ENCODE peak calls at places on chromosomes 3 and 15, in six cellular contexts. One of them, this sample, is unnamed.

GRCh38 chr3:39541917-39542329 is 74.4 kb downstream of the MOBP start:
- DNase-seq in AG09319: no peak
- DNase-seq in hepatocyte: peak
- DNase-seq in astrocyte of the cerebellum: no peak
- DNase-seq in SK-N-SH: peak
- DNase-seq in K562: peak
- DNase-seq in this sample: peak

GRCh38 chr15:39022532-39023305 is 458.1 kb upstream of the RASGRP1 start:
- DNase-seq in AG09319: no peak
- DNase-seq in hepatocyte: no peak
- DNase-seq in astrocyte of the cerebellum: no peak
- DNase-seq in SK-N-SH: no peak
- DNase-seq in K562: no peak
- DNase-seq in this sample: no peak

GRCh38 chr3:191296041-191296541 is 33.1 kb upstream of the CCDC50 start:
- DNase-seq in AG09319: no peak
- DNase-seq in hepatocyte: no peak
- DNase-seq in astrocyte of the cerebellum: no peak
- DNase-seq in SK-N-SH: no peak
- DNase-seq in K562: no peak
- DNase-seq in this sample: no peak

GRCh38 chr15:65632780-65633384 is 11.1 kb downstream of the SLC24A1 start:
- DNase-seq in AG09319: no peak
- DNase-seq in hepatocyte: no peak
- DNase-seq in astrocyte of the cerebellum: no peak
- DNase-seq in SK-N-SH: no peak
- DNase-seq in K562: no peak
- DNase-seq in this sample: no peak

GRCh38 chr3:135161425-135161824 is 366.4 kb downstream of the EPHB1 start:
- DNase-seq in AG09319: no peak
- DNase-seq in hepatocyte: no peak
- DNase-seq in astrocyte of the cerebellum: no peak
- DNase-seq in SK-N-SH: no peak
- DNase-seq in K562: no peak
- DNase-seq in this sample: no peak

GRCh38 chr3:15345051-15345607 is 12.7 kb upstream of the SH3BP5 start:
- DNase-seq in AG09319: no peak
- DNase-seq in hepatocyte: no peak
- DNase-seq in astrocyte of the cerebellum: no peak
- DNase-seq in SK-N-SH: no peak
- DNase-seq in K562: no peak
- DNase-seq in this sample: no peak

GRCh38 chr3:122635789-122636188 is 44.9 kb upstream of the PARP14 start:
- DNase-seq in AG09319: no peak
- DNase-seq in hepatocyte: no peak
- DNase-seq in astrocyte of the cerebellum: peak
- DNase-seq in SK-N-SH: no peak
- DNase-seq in K562: no peak
- DNase-seq in this sample: no peak

GRCh38 chr3:128854382-128854939 is 25.0 kb upstream of the ACAD9 start:
- DNase-seq in AG09319: no peak
- DNase-seq in hepatocyte: no peak
- DNase-seq in astrocyte of the cerebellum: no peak
- DNase-seq in SK-N-SH: no peak
- DNase-seq in K562: no peak
- DNase-seq in this sample: no peak

GRCh38 chr15:48962662-48963523 is 826 bp downstream of the SHC4 start:
- DNase-seq in AG09319: no peak
- DNase-seq in hepatocyte: peak
- DNase-seq in astrocyte of the cerebellum: no peak
- DNase-seq in SK-N-SH: peak
- DNase-seq in K562: no peak
- DNase-seq in this sample: peak

GRCh38 chr3:16338999-16339398 is 74.0 kb downstream of the OXNAD1 start:
- DNase-seq in AG09319: peak
- DNase-seq in hepatocyte: peak
- DNase-seq in astrocyte of the cerebellum: peak
- DNase-seq in SK-N-SH: no peak
- DNase-seq in K562: no peak
- DNase-seq in this sample: peak

GRCh38 chr15:74620636-74621545 is 5.3 kb downstream of the CLK3 start:
- DNase-seq in AG09319: no peak
- DNase-seq in hepatocyte: peak
- DNase-seq in astrocyte of the cerebellum: no peak
- DNase-seq in SK-N-SH: peak
- DNase-seq in K562: peak
- DNase-seq in this sample: peak

GRCh38 chr3:13583251-13584180 is 34.6 kb downstream of the FBLN2 start:
- DNase-seq in AG09319: no peak
- DNase-seq in hepatocyte: no peak
- DNase-seq in astrocyte of the cerebellum: no peak
- DNase-seq in SK-N-SH: no peak
- DNase-seq in K562: no peak
- DNase-seq in this sample: no peak

DNA sequence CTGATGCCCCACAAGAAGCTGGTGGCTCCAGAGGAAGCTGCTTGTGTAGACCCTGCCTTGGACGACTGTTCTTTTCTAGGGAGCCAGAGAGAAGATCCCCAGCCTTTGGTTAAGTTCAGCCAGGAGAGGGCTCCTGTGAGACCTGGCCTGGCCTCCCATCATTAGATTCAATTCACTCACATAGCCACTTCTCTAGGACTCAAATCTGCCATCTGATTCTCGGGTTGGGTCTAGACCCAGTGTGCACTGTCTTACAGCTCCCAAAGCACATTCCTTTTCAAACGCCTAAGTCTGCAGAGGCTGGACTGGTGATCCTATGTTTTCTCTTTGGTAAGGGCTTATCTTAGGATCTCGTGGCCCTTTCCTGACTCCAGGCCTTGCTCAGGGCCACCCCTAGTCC is 81.7 kb upstream of the NPHP3 start:
- DNase-seq in AG09319: no peak
- DNase-seq in hepatocyte: peak
- DNase-seq in astrocyte of the cerebellum: no peak
- DNase-seq in SK-N-SH: peak
- DNase-seq in K562: peak
- DNase-seq in this sample: no peak
- TF ChIP-seq CTCF in AG09319: no peak
- TF ChIP-seq CTCF in hepatocyte: peak
- TF ChIP-seq CTCF in astrocyte of the cerebellum: peak
- TF ChIP-seq CTCF in SK-N-SH: no peak
- TF ChIP-seq CTCF in K562: peak
- TF ChIP-seq CTCF in this sample: peak

GRCh38 chr3:117355566-117355965 is 646.0 kb downstream of the TUSC7 start:
- DNase-seq in AG09319: no peak
- DNase-seq in hepatocyte: peak
- DNase-seq in astrocyte of the cerebellum: no peak
- DNase-seq in SK-N-SH: peak
- DNase-seq in K562: no peak
- DNase-seq in this sample: peak
- TF ChIP-seq CTCF in AG09319: peak
- TF ChIP-seq CTCF in hepatocyte: peak
- TF ChIP-seq CTCF in astrocyte of the cerebellum: peak
- TF ChIP-seq CTCF in SK-N-SH: peak
- TF ChIP-seq CTCF in K562: no peak
- TF ChIP-seq CTCF in this sample: peak

DNA sequence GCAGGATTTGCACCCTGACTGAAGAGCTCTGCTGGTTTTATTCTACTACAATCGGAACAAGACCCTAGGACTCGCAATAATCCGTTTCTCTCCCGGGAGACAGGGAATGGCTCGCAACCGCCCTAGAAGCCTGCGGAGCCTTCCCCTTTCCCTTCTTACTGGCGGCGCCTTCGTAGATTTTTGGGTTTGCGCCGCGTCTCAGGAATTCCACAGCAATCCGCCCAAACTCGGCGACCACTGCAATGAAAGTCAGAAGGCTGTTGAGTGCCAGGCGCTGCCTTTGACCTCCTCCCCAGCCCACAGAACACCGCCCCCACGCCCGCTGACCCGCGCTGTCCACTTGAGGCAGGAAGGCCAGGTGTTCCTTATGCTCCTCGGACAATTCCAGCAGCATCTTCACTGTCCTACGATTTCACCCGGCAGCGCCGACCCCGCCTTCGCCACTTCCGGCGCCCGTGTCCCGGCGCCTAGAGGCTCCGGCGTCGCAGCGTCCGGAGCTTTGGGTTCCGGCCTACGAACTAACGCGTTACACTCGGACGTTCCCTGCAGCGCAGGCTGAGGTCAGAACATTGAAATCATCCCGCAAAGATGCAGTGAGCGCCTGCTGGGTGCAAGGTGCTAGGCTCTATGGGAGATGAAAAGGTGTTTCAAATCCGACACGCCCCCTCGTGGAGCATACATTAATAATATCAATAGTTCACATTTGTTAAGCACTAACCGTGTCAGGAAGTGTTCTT is at the start of gene COMMD2:
- DNase-seq in AG09319: peak
- DNase-seq in hepatocyte: peak
- DNase-seq in astrocyte of the cerebellum: peak
- DNase-seq in SK-N-SH: peak
- DNase-seq in K562: peak
- DNase-seq in this sample: peak
- TF ChIP-seq CTCF in AG09319: peak
- TF ChIP-seq CTCF in hepatocyte: peak
- TF ChIP-seq CTCF in astrocyte of the cerebellum: peak
- TF ChIP-seq CTCF in SK-N-SH: peak
- TF ChIP-seq CTCF in K562: peak
- TF ChIP-seq CTCF in this sample: peak

GRCh38 chr3:188205992-188206416 is 52.0 kb downstream of the LPP start:
- DNase-seq in AG09319: no peak
- DNase-seq in hepatocyte: peak
- DNase-seq in astrocyte of the cerebellum: no peak
- DNase-seq in SK-N-SH: no peak
- DNase-seq in K562: peak
- DNase-seq in this sample: no peak
- TF ChIP-seq CTCF in AG09319: no peak
- TF ChIP-seq CTCF in hepatocyte: peak
- TF ChIP-seq CTCF in astrocyte of the cerebellum: peak
- TF ChIP-seq CTCF in SK-N-SH: peak
- TF ChIP-seq CTCF in K562: peak
- TF ChIP-seq CTCF in this sample: peak

DNA sequence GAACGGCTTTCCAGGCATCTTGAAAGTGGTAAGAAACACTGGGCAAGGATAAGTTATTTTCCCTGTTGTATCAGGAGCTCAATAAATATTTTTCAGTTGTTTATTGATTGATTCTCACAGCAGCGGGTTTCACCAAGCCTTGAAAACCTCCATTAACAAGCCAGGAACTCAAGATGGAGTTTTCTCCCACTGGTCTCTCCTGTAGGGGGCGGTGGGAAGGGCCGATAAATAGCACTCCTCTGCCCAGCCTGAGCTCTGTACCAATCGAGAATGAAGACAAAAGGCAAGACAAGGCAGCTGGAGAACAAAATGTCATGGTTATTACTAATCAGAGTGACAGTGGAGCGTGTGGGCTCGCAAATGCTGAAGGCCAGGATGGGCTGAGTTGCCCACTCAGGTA is 7.4 kb downstream of the HRH1 start:
- DNase-seq in AG09319: no peak
- DNase-seq in hepatocyte: no peak
- DNase-seq in astrocyte of the cerebellum: no peak
- DNase-seq in SK-N-SH: no peak
- DNase-seq in K562: no peak
- DNase-seq in this sample: no peak
- TF ChIP-seq CTCF in AG09319: no peak
- TF ChIP-seq CTCF in hepatocyte: no peak
- TF ChIP-seq CTCF in astrocyte of the cerebellum: peak
- TF ChIP-seq CTCF in SK-N-SH: peak
- TF ChIP-seq CTCF in K562: peak
- TF ChIP-seq CTCF in this sample: no peak

DNA sequence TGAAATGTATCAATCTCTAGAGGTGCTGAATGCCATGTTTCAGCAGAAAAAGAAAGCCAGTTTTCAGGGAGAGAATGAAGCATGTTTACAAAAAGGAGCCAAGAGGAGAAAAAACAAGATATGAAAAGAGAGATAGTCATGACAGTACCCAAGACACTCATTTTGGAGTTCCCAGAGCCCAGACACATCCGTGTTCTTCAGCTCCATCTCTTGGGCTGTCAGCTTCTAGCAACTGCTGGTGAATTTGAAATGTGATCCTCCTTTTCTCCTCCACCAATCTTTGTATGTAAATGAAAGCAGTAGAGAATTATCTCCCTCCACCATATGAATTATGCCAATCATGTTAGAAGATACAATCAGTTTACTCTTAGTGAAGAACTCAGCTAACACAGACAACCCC is 93.0 kb upstream of the SLC25A36 start:
- DNase-seq in AG09319: no peak
- DNase-seq in hepatocyte: no peak
- DNase-seq in astrocyte of the cerebellum: no peak
- DNase-seq in SK-N-SH: no peak
- DNase-seq in K562: no peak
- DNase-seq in this sample: peak
- TF ChIP-seq CTCF in AG09319: no peak
- TF ChIP-seq CTCF in hepatocyte: no peak
- TF ChIP-seq CTCF in astrocyte of the cerebellum: no peak
- TF ChIP-seq CTCF in SK-N-SH: no peak
- TF ChIP-seq CTCF in K562: no peak
- TF ChIP-seq CTCF in this sample: peak

This sample was measured in A673.